ENCODE peak calls at places on chromosomes 1 and 21, in five cellular contexts. F is pancreas; N is aorta; V is fibroblast of pulmonary artery; E is stimulated activated CD8-positive, alpha-beta memory T cell treated with anti-CD3 and anti-CD28 coated beads, Interleukin-12 subunit alpha, Interleukin-12 subunit beta, amount 100 ng/mL, for 1 hour. S is an unnamed sample.

GRCh38 chr1:10143961-10144485 is 66.3 kb upstream of the KIF1B start:
- DNase-seq in F (no peak), N (no peak), V (no peak), E (no peak), S (no peak)

GRCh38 chr1:163202833-163203451 is at the start of gene RGS5:
- DNase-seq in F (no peak), N (no peak), V (peak), E (no peak), S (no peak)

GRCh38 chr1:60984066-60984799 is 98.1 kb upstream of the NFIA start:
- DNase-seq in F (no peak), N (peak), V (peak), E (no peak), S (no peak)

GRCh38 chr1:173190101-173190895 is 16.8 kb downstream of the TNFSF4 start:
- DNase-seq in F (peak), N (peak), V (peak), E (no peak), S (peak)

GRCh38 chr1:10692401-10693021 is 103.9 kb downstream of the CASZ1 start:
- DNase-seq in F (peak), N (no peak), V (no peak), E (peak), S (no peak)

GRCh38 chr1:173201968-173202367 is 5.2 kb downstream of the TNFSF4 start:
- DNase-seq in F (no peak), N (no peak), V (no peak), E (no peak), S (no peak)

GRCh38 chr1:206005234-206005633 is 2.0 kb upstream of the RAB7B start:
- DNase-seq in F (no peak), N (no peak), V (no peak), E (no peak), S (no peak)

GRCh38 chr1:61491497-61491896 is 233.4 kb downstream of the TM2D1 start:
- DNase-seq in F (no peak), N (no peak), V (peak), E (no peak), S (no peak)

GRCh38 chr21:39612233-39613028 is at the start of gene B3GALT5:
- DNase-seq in F (peak), N (no peak), V (no peak), E (no peak), S (peak)

GRCh38 chr1:34696230-34696629 is 58.6 kb upstream of the GJB5 start:
- DNase-seq in F (no peak), N (no peak), V (no peak), E (no peak), S (no peak)

GRCh38 chr1:170765712-170766330 is 101.9 kb downstream of the PRRX1 start:
- DNase-seq in F (no peak), N (no peak), V (peak), E (no peak), S (no peak)

GRCh38 chr1:88488277-88488676 is 195.8 kb upstream of the PKN2 start:
- DNase-seq in F (no peak), N (no peak), V (no peak), E (no peak), S (no peak)

GRCh38 chr1:200217703-200218102 is 190.2 kb downstream of the NR5A2 start:
- DNase-seq in F (no peak), N (no peak), V (no peak), E (no peak), S (no peak)

GRCh38 chr1:214513394-214513793 is 38.0 kb downstream of the PTPN14 start:
- DNase-seq in F (no peak), N (no peak), V (no peak), E (no peak), S (no peak)

GRCh38 chr1:111813440-111814304 is 58.0 kb downstream of the DDX20 start:
- DNase-seq in F (no peak), N (no peak), V (no peak), E (no peak), S (no peak)

GRCh38 chr1:30998887-30999286 is 66.6 kb downstream of the PUM1 start:
- DNase-seq in F (no peak), N (no peak), V (no peak), E (no peak), S (no peak)

GRCh38 chr21:43727571-43728466 is 8.9 kb downstream of the PDXK start:
- DNase-seq in F (peak), N (no peak), V (no peak), E (no peak), S (no peak)

GRCh38 chr1:151458936-151459330 is 361 bp downstream of the POGZ start:
- DNase-seq in F (peak), N (peak), V (peak), E (peak), S (peak)

GRCh38 chr1:10973552-10973951 is 38.9 kb upstream of the TARDBP start:
- DNase-seq in F (no peak), N (no peak), V (peak), E (no peak), S (no peak)

GRCh38 chr1:234014208-234014607 is 109.7 kb downstream of the SLC35F3 start:
- DNase-seq in F (no peak), N (no peak), V (no peak), E (no peak), S (no peak)

GRCh38 chr1:78045850-78046778 is at the start of gene GIPC2:
- DNase-seq in F (peak), N (peak), V (peak), E (no peak), S (no peak)

GRCh38 chr1:169914534-169914933 is 20.8 kb upstream of the SCYL3 start:
- DNase-seq in F (no peak), N (no peak), V (peak), E (no peak), S (no peak)

GRCh38 chr1:229342305-229342901 is 444 bp downstream of the CCSAP start:
- DNase-seq in F (peak), N (peak), V (peak), E (peak), S (peak)

GRCh38 chr1:69791311-69791710 is 223.6 kb downstream of the LRRC7 start:
- DNase-seq in F (no peak), N (no peak), V (peak), E (no peak), S (no peak)

GRCh38 chr1:84427520-84428188 is 29.4 kb downstream of the DNASE2B start:
- DNase-seq in F (no peak), N (no peak), V (no peak), E (no peak), S (no peak)

GRCh38 chr1:220184503-220184902 is 87.8 kb downstream of the RAB3GAP2 start:
- DNase-seq in F (no peak), N (no peak), V (no peak), E (no peak), S (no peak)

GRCh38 chr1:117633423-117633822 is 27.6 kb downstream of the TENT5C start:
- DNase-seq in F (peak), N (no peak), V (no peak), E (no peak), S (no peak)

GRCh38 chr1:3174487-3175247 is 105.7 kb downstream of the PRDM16 start:
- DNase-seq in F (peak), N (peak), V (peak), E (no peak), S (peak)

GRCh38 chr1:113674591-113674990 is 84.7 kb downstream of the PHTF1 start:
- DNase-seq in F (no peak), N (no peak), V (no peak), E (no peak), S (no peak)

GRCh38 chr1:207393610-207394009 is 60.5 kb upstream of the CR2 start:
- DNase-seq in F (peak), N (no peak), V (peak), E (no peak), S (no peak)

GRCh38 chr1:35433714-35434113 is 123.5 kb downstream of the KIAA0319L start:
- DNase-seq in F (no peak), N (no peak), V (no peak), E (no peak), S (no peak)

GRCh38 chr1:74652711-74653131 is 20.9 kb downstream of the ERICH3 start:
- DNase-seq in F (no peak), N (no peak), V (peak), E (no peak), S (no peak)

GRCh38 chr1:3453203-3453761 is 1.2 kb upstream of the ARHGEF16 start:
- DNase-seq in F (peak), N (peak), V (peak), E (peak), S (peak)

GRCh38 chr1:19028546-19029129 is 72.2 kb upstream of the IFFO2 start:
- DNase-seq in F (peak), N (no peak), V (no peak), E (no peak), S (no peak)